ENCODE peak calls at places on chromosome 5, in seven cellular contexts. Z is upper lobe of left lung, V is esophagus squamous epithelium, N is ovary, E is pancreas, O is neural progenitor cell, D is mesenchymal stem cell. H is an unnamed sample.

GRCh38 chr5:136750507-136750906 is 385.2 kb upstream of the TRPC7 start:
- DNase-seq in D (peak), O (no peak), V (no peak), Z (no peak), E (no peak), N (no peak), H (peak)

GRCh38 chr5:79736528-79737514 is 47.2 kb downstream of the CMYA5 start:
- DNase-seq in E (no peak), N (no peak), Z (no peak), V (no peak), D (no peak), O (no peak), H (no peak)

GRCh38 chr5:158903006-158903405 is 196.7 kb downstream of the EBF1 start:
- DNase-seq in V (no peak), D (peak), Z (no peak), O (peak), E (no peak), N (no peak), H (no peak)

GRCh38 chr5:145859897-145860296 is 12.9 kb downstream of the GRXCR2 start:
- DNase-seq in N (no peak), V (no peak), O (peak), E (no peak), Z (no peak), D (no peak), H (no peak)

GRCh38 chr5:157280927-157281326 is 15.0 kb downstream of the CYFIP2 start:
- DNase-seq in O (no peak), N (no peak), D (no peak), V (no peak), E (no peak), Z (no peak), H (no peak)

GRCh38 chr5:179793470-179794139 is at the start of gene LTC4S:
- DNase-seq in D (no peak), Z (peak), O (no peak), E (peak), N (peak), V (peak), H (no peak)

GRCh38 chr5:7017004-7017770 is 304.0 kb downstream of the TENT4A start:
- DNase-seq in V (no peak), Z (no peak), N (no peak), O (no peak), D (no peak), E (no peak), H (no peak)

GRCh38 chr5:172502969-172503368 is 48.6 kb upstream of the SH3PXD2B start:
- DNase-seq in E (no peak), O (peak), D (peak), Z (peak), N (peak), V (no peak), H (peak)

GRCh38 chr5:156400542-156400941 is 73.6 kb downstream of the SGCD start:
- DNase-seq in O (no peak), E (no peak), Z (no peak), V (no peak), N (no peak), D (no peak), H (no peak)

GRCh38 chr5:150616506-150616905 is 24.0 kb upstream of the SYNPO start:
- DNase-seq in D (no peak), N (no peak), V (no peak), E (no peak), O (no peak), Z (no peak), H (no peak)

GRCh38 chr5:154461531-154461930 is 15.7 kb downstream of the SAP30L start:
- DNase-seq in V (no peak), E (no peak), N (no peak), O (no peak), Z (no peak), D (peak), H (no peak)

GRCh38 chr5:5581080-5581479 is 158.6 kb downstream of the ICE1 start:
- DNase-seq in E (no peak), N (no peak), D (no peak), Z (no peak), V (no peak), O (no peak), H (peak)

GRCh38 chr5:174767670-174768069 is 43.3 kb downstream of the MSX2 start:
- DNase-seq in V (no peak), N (no peak), D (no peak), Z (no peak), O (no peak), E (no peak), H (no peak)

GRCh38 chr5:102866315-102866693 is 111.2 kb downstream of the PAM start:
- DNase-seq in N (no peak), V (no peak), O (no peak), Z (no peak), E (no peak), D (no peak), H (no peak)

GRCh38 chr5:119953474-119953873 is 324.1 kb downstream of the FAM170A start:
- DNase-seq in Z (no peak), O (no peak), D (no peak), V (no peak), N (no peak), E (no peak), H (no peak)

GRCh38 chr5:85096426-85096825 is 711.7 kb upstream of the EDIL3 start:
- DNase-seq in E (no peak), N (no peak), D (no peak), Z (no peak), O (no peak), V (no peak), H (no peak)

GRCh38 chr5:127321465-127321864 is 30.9 kb downstream of the MEGF10 start:
- DNase-seq in V (no peak), N (no peak), O (no peak), D (no peak), E (no peak), Z (no peak), H (no peak)

GRCh38 chr5:14702238-14702839 is 37.8 kb downstream of the OTULIN start:
- DNase-seq in V (no peak), D (no peak), O (no peak), N (no peak), Z (no peak), E (no peak), H (no peak)
- H3K27ac ChIP-seq in V (peak), D (no peak), O (no peak), N (no peak), Z (no peak), E (no peak), H (no peak)

GRCh38 chr5:122153230-122153629 is 23.9 kb downstream of the ZNF474 start:
- DNase-seq in E (no peak), Z (no peak), D (peak), O (no peak), V (no peak), N (no peak), H (no peak)

GRCh38 chr5:122152266-122152900 is 23.0 kb downstream of the ZNF474 start:
- DNase-seq in O (no peak), V (no peak), N (no peak), E (no peak), Z (no peak), D (no peak), H (peak)

GRCh38 chr5:122151640-122152039 is 22.3 kb downstream of the ZNF474 start:
- DNase-seq in Z (no peak), V (no peak), D (peak), E (no peak), O (no peak), N (no peak), H (peak)

GRCh38 chr5:122149691-122150090 is 20.3 kb downstream of the ZNF474 start:
- DNase-seq in V (no peak), Z (no peak), O (no peak), E (no peak), D (no peak), N (no peak), H (peak)

GRCh38 chr5:122150128-122150685 is 20.9 kb downstream of the ZNF474 start:
- DNase-seq in V (no peak), N (no peak), O (no peak), D (peak), E (no peak), Z (no peak), H (peak)
- H3K27ac ChIP-seq in V (no peak), N (no peak), O (no peak), D (no peak), E (no peak), Z (no peak), H (peak)

GRCh38 chr5:170863646-170864045 is 1.8 kb downstream of the RANBP17 start:
- DNase-seq in N (no peak), D (peak), E (no peak), V (no peak), O (no peak), Z (no peak), H (no peak)

GRCh38 chr5:170861295-170861854 is 443 bp upstream of the RANBP17 start:
- DNase-seq in Z (no peak), O (no peak), N (no peak), V (no peak), D (peak), E (no peak), H (no peak)

GRCh38 chr5:170860415-170860814 is 1.4 kb upstream of the RANBP17 start:
- DNase-seq in E (no peak), Z (no peak), N (no peak), V (no peak), D (no peak), O (no peak), H (no peak)

GRCh38 chr5:170861855-170862766 is at the start of gene RANBP17:
- DNase-seq in D (peak), Z (peak), V (no peak), N (peak), E (peak), O (peak), H (no peak)

DNA sequence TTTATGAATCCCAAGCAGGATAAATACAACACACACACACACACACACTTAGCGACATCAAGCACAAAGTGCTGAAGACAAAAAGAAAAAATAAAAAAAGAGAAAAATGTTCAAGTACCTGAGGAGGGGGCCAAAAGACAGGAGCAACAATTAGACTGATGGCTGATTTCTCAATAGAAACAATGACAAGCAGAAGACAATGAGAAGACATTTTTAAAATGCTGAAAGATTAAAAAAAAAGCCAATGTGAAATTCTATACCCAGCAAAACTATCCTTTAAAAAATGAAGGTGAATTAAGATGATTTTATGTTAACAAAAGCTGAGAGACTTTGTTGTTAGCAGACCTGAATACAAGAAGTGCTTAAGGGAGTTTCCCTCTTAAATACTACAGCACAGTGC is 1.0 kb upstream of the RANBP17 start:
- DNase-seq in O (no peak), V (no peak), E (no peak), N (no peak), D (no peak), Z (no peak), H (no peak)
- H3K27ac ChIP-seq in O (no peak), V (no peak), E (no peak), N (no peak), D (no peak), Z (no peak), H (no peak)

GRCh38 chr5:106454050-106454449 is 1216.7 kb downstream of the EFNA5 start:
- DNase-seq in O (no peak), D (no peak), V (no peak), N (no peak), E (no peak), Z (no peak), H (no peak)
- H3K27ac ChIP-seq in O (no peak), D (no peak), V (no peak), N (no peak), E (no peak), Z (no peak), H (no peak)

GRCh38 chr5:132295505-132296411 is 1.6 kb downstream of the SLC22A4 start:
- DNase-seq in Z (no peak), E (no peak), O (no peak), N (no peak), D (peak), V (no peak), H (no peak)

GRCh38 chr5:132293066-132293991 is 865 bp upstream of the SLC22A4 start:
- DNase-seq in V (no peak), O (peak), Z (peak), D (peak), N (peak), E (peak), H (peak)

GRCh38 chr5:132296412-132297001 is 2.3 kb downstream of the SLC22A4 start:
- DNase-seq in N (no peak), O (no peak), E (no peak), Z (no peak), V (no peak), D (no peak), H (no peak)

GRCh38 chr5:132293992-132294727 is at the start of gene SLC22A4:
- DNase-seq in D (peak), V (peak), O (peak), Z (peak), E (peak), N (peak), H (peak)

DNA sequence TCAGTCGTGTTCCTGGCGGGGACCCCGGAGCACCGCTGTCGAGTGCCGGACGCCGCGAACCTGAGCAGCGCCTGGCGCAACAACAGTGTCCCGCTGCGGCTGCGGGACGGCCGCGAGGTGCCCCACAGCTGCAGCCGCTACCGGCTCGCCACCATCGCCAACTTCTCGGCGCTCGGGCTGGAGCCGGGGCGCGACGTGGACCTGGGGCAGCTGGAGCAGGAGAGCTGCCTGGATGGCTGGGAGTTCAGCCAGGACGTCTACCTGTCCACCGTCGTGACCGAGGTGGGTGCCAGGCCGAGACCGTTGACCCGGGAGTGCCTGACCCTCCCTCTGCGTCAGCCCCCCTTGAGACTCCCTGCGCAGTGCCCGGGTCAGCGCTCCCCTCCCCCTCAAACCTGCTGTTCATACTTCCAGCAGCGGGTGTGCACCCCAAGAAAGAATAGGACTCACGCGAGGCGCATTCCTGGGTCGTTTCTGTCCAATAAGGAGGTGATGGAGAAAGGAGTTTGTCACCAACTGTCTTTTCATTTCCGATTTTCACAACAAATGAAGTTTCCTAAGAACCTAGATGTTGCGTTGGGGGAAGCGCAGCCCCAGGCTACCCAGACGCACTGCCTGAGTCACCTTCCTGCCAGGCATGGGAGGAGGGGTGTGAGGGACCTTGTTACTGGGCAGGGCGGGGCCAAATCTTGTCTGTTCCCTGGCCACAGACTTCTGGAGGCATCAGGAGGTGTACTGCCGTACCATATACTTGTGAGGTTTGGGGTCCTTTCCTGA is 722 bp downstream of the SLC22A4 start:
- DNase-seq in Z (peak), N (peak), E (no peak), V (peak), D (peak), O (peak), H (no peak)
- H3K27ac ChIP-seq in Z (peak), N (peak), E (peak), V (peak), D (peak), O (no peak), H (peak)

GRCh38 chr5:42564689-42565356 is 141.6 kb downstream of the GHR start:
- DNase-seq in E (no peak), V (no peak), D (no peak), O (no peak), Z (no peak), N (no peak), H (no peak)
- H3K27ac ChIP-seq in E (no peak), V (no peak), D (no peak), O (no peak), Z (no peak), N (no peak), H (no peak)

DNA sequence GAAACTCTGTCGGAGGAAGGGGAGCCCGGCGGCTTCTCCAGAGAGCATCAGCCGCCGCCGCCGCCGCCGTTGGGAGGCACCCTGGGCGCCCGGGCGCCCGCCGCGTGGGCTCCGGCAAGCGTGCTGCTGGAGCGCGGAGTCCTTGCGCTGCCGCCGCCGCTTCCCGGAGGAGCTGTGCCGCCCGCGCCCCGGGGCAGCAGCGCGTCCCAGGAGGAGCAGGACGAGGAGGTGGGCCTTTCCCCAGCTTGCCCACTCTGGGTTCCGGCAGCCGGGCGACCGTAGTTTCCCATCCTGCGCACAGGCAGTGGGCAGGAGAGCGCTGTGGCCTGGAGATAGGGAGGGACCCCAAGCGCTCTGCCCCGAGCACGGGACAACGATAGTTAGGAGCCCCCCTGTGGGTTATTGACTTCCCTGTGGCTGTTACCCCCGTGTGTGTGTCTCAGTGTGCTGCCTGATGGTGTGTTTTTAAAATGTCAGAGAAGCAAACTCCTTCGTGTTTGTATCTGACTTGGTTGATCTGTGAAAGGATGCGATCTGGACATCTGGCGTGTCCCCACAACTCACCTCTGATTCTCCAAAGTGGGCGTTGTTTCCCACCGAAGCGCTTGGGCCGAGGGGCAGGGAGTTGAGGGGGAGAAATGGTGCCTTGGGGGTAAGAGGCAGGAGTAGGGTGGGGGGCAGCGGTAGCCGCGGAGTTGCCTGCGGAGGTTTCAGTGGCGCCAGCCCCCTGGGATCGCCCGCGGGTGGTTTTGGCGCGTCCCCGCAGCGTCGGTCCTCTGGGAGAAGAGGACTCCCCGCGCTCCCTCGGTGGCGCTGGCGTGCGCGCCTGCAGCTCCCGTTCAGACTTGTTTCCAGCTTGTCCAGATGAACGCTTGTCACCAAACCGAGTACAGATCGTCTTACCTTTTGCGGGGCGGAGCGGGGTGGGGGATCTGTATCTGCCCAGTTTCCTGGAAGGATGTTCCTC is 881 bp downstream of the MAST4 start:
- DNase-seq in N (peak), D (peak), V (no peak), E (peak), O (peak), Z (peak), H (no peak)
- H3K27ac ChIP-seq in N (peak), D (no peak), V (peak), E (peak), O (no peak), Z (no peak), H (peak)

DNA sequence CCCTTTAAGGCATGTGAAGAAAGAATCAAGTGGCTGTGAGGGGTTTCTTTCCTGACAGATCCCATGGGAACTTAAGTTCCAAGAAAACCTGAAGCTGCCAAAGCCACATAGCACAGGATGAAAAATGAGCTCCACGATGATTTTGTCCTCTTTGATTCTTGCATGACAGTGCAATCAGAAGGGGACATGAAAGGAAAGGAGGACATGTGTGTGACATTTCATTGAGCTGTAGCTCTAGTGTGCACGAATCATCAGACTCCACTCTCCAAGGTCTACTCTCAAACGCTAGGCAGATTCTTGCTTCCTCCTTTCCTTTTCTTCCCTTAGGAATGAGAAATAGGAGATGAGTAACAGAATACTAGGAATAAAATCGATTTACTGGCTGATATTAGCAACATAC is 142.0 kb downstream of the ZNF608 start:
- DNase-seq in V (no peak), O (peak), E (no peak), D (no peak), Z (no peak), N (no peak), H (no peak)
- H3K27ac ChIP-seq in V (no peak), O (no peak), E (no peak), D (no peak), Z (peak), N (no peak), H (no peak)

GRCh38 chr5:148730272-148730954 is 76.1 kb upstream of the HTR4 start:
- DNase-seq in O (no peak), V (no peak), N (no peak), E (no peak), D (peak), Z (no peak), H (no peak)
- H3K27ac ChIP-seq in O (no peak), V (no peak), N (no peak), E (no peak), D (no peak), Z (no peak), H (no peak)

GRCh38 chr5:137995077-137995746 is 37.7 kb downstream of the FAM13B start:
- DNase-seq in E (no peak), D (peak), N (no peak), Z (no peak), O (no peak), V (no peak), H (no peak)

GRCh38 chr5:137997726-137998213 is 35.1 kb downstream of the FAM13B start:
- DNase-seq in D (peak), O (no peak), N (no peak), E (no peak), Z (no peak), V (no peak), H (no peak)

GRCh38 chr5:137995747-137996123 is 37.1 kb downstream of the FAM13B start:
- DNase-seq in N (no peak), D (peak), O (no peak), E (no peak), V (no peak), Z (no peak), H (no peak)

GRCh38 chr5:137994556-137994955 is 38.3 kb downstream of the FAM13B start:
- DNase-seq in V (no peak), N (no peak), Z (no peak), E (no peak), O (no peak), D (no peak), H (no peak)

GRCh38 chr5:138000102-138000723 is 32.7 kb downstream of the FAM13B start:
- DNase-seq in E (no peak), Z (peak), O (no peak), D (peak), N (peak), V (no peak), H (no peak)
- H3K27ac ChIP-seq in E (no peak), Z (no peak), O (no peak), D (peak), N (peak), V (no peak), H (no peak)